ENCODE peak calls at places on chromosomes 11 and 22, in nine cellular contexts. M, A, P, O, D, Z, C, K and E are unnamed samples.

GRCh38 chr11:50247309-50247874 is 214.7 kb downstream of the OR4C45 start:
- DNase-seq in M (no peak), A (no peak), P (no peak), O (no peak), D (no peak), Z (no peak), C (no peak), K (no peak), E (no peak)

GRCh38 chr11:27349919-27350318 is 13.1 kb downstream of the CCDC34 start:
- DNase-seq in M (no peak), A (no peak), P (no peak), O (no peak), D (no peak), Z (no peak), C (no peak), K (no peak), E (no peak)

GRCh38 chr22:35915477-35916013 is 113.1 kb downstream of the RBFOX2 start:
- DNase-seq in M (no peak), A (no peak), P (no peak), O (no peak), D (peak), Z (no peak), C (peak), K (peak), E (no peak)

GRCh38 chr11:61020706-61021235 is 49.3 kb downstream of the CD6 start:
- DNase-seq in M (no peak), A (peak), P (no peak), O (no peak), D (no peak), Z (no peak), C (no peak), K (no peak), E (no peak)

GRCh38 chr11:102615894-102616432 is 9.2 kb downstream of the MMP20 start:
- DNase-seq in M (no peak), A (no peak), P (no peak), O (no peak), D (no peak), Z (no peak), C (no peak), K (no peak), E (no peak)

GRCh38 chr11:6413791-6414231 is 5.1 kb downstream of the APBB1 start:
- DNase-seq in M (no peak), A (peak), P (no peak), O (no peak), D (no peak), Z (peak), C (no peak), K (peak), E (no peak)

GRCh38 chr22:50532353-50532700 is 2.5 kb upstream of the TYMP start:
- DNase-seq in M (no peak), A (no peak), P (no peak), O (no peak), D (no peak), Z (no peak), C (no peak), K (no peak), E (no peak)

GRCh38 chr22:20779813-20780148 is 5.9 kb downstream of the SERPIND1 start:
- DNase-seq in M (no peak), A (no peak), P (no peak), O (peak), D (no peak), Z (no peak), C (peak), K (no peak), E (no peak)

GRCh38 chr11:17767301-17767885 is 32.8 kb downstream of the KCNC1 start:
- DNase-seq in M (no peak), A (no peak), P (no peak), O (no peak), D (no peak), Z (no peak), C (no peak), K (peak), E (no peak)

GRCh38 chr11:130301002-130301401 is 13.7 kb downstream of the ZBTB44 start:
- DNase-seq in M (no peak), A (no peak), P (no peak), O (no peak), D (no peak), Z (no peak), C (no peak), K (no peak), E (no peak)

GRCh38 chr11:113994077-113994954 is 19.4 kb downstream of the HTR3A start:
- DNase-seq in M (no peak), A (peak), P (peak), O (no peak), D (no peak), Z (peak), C (no peak), K (no peak), E (no peak)

GRCh38 chr11:2933376-2934056 is 4.3 kb upstream of the PHLDA2 start:
- DNase-seq in M (peak), A (peak), P (no peak), O (no peak), D (peak), Z (peak), C (peak), K (peak), E (no peak)

GRCh38 chr11:48033918-48034341 is 53.6 kb downstream of the PTPRJ start:
- DNase-seq in M (no peak), A (no peak), P (no peak), O (no peak), D (no peak), Z (no peak), C (no peak), K (no peak), E (no peak)

GRCh38 chr22:46430961-46431838 is 95.7 kb downstream of the TRMU start:
- DNase-seq in M (no peak), A (no peak), P (no peak), O (no peak), D (no peak), Z (no peak), C (no peak), K (no peak), E (no peak)

GRCh38 chr11:100719809-100720221 is 32.7 kb downstream of the ARHGAP42 start:
- DNase-seq in M (peak), A (no peak), P (peak), O (peak), D (peak), Z (no peak), C (peak), K (peak), E (peak)

GRCh38 chr11:117610901-117611300 is 186.1 kb downstream of the DSCAML1 start:
- DNase-seq in M (no peak), A (no peak), P (no peak), O (no peak), D (no peak), Z (no peak), C (peak), K (no peak), E (no peak)

GRCh38 chr11:122170815-122171475 is 54.9 kb upstream of the BLID start:
- DNase-seq in M (peak), A (no peak), P (no peak), O (no peak), D (peak), Z (no peak), C (peak), K (peak), E (no peak)

GRCh38 chr11:48170840-48171233 is 45.8 kb upstream of the OR4B1 start:
- DNase-seq in M (no peak), A (no peak), P (no peak), O (no peak), D (peak), Z (no peak), C (peak), K (peak), E (no peak)

GRCh38 chr11:3228445-3228829 is 3.8 kb downstream of the MRGPRE start:
- DNase-seq in M (no peak), A (no peak), P (no peak), O (no peak), D (no peak), Z (no peak), C (no peak), K (no peak), E (no peak)

GRCh38 chr11:128587415-128587814 is at the start of gene ETS1:
- DNase-seq in M (no peak), A (no peak), P (no peak), O (no peak), D (no peak), Z (no peak), C (no peak), K (no peak), E (no peak)

GRCh38 chr22:41939981-41940852 is 6.7 kb downstream of the CENPM start:
- DNase-seq in M (peak), A (peak), P (peak), O (no peak), D (no peak), Z (peak), C (no peak), K (no peak), E (no peak)

GRCh38 chr22:41310336-41310735 is 9.0 kb downstream of the ZC3H7B start:
- DNase-seq in M (no peak), A (no peak), P (no peak), O (no peak), D (no peak), Z (no peak), C (no peak), K (no peak), E (no peak)

GRCh38 chr11:17575431-17576425 is 28.7 kb downstream of the OTOG start:
- DNase-seq in M (no peak), A (no peak), P (no peak), O (no peak), D (no peak), Z (no peak), C (no peak), K (no peak), E (no peak)